ENCODE peak calls at places on chromosome 21, in nine cellular contexts. J is BE2C, D is dorsolateral prefrontal cortex, K is A549, F is psoas muscle, P is left ventricle myocardium inferior, N is HFF-Myc, Q is heart right ventricle, W is astrocyte of the spinal cord. A is an unnamed sample.

GRCh38 chr21:38440746-38441145 is 57.5 kb downstream of the ERG start:
- DNase-seq in J (no peak), D (no peak), K (peak), F (no peak), P (no peak), N (no peak), Q (no peak), W (peak), A (peak)

GRCh38 chr21:44086636-44087425 is 20.4 kb upstream of the PWP2 start:
- DNase-seq in J (no peak), D (no peak), K (no peak), F (no peak), P (no peak), N (no peak), Q (no peak), W (no peak), A (no peak)

GRCh38 chr21:43292866-43293142 is 124.0 kb downstream of the CRYAA start:
- DNase-seq in J (no peak), D (no peak), K (no peak), F (no peak), P (no peak), N (no peak), Q (no peak), W (no peak), A (no peak)

GRCh38 chr21:27502801-27503200 is 535.9 kb upstream of the ADAMTS5 start:
- DNase-seq in J (no peak), D (no peak), K (no peak), F (no peak), P (no peak), N (no peak), Q (no peak), W (no peak), A (no peak)

GRCh38 chr21:14736162-14736561 is 190.0 kb upstream of the SAMSN1 start:
- DNase-seq in J (no peak), D (no peak), K (no peak), F (no peak), P (no peak), N (no peak), Q (no peak), W (no peak), A (no peak)

GRCh38 chr21:28548291-28548690 is 444.4 kb downstream of the LTN1 start:
- DNase-seq in J (no peak), D (no peak), K (no peak), F (no peak), P (no peak), N (no peak), Q (no peak), W (peak), A (peak)

GRCh38 chr21:35163381-35163780 is 114.3 kb upstream of the RUNX1 start:
- DNase-seq in J (no peak), D (no peak), K (no peak), F (no peak), P (no peak), N (no peak), Q (no peak), W (peak), A (no peak)

GRCh38 chr21:28828981-28829380 is 163.7 kb downstream of the LTN1 start:
- DNase-seq in J (no peak), D (no peak), K (no peak), F (no peak), P (no peak), N (no peak), Q (no peak), W (no peak), A (no peak)

GRCh38 chr21:37546949-37547614 is 180.5 kb downstream of the DYRK1A start:
- DNase-seq in J (no peak), D (no peak), K (no peak), F (no peak), P (no peak), N (no peak), Q (no peak), W (no peak), A (peak)

GRCh38 chr21:43284238-43284637 is 115.4 kb downstream of the CRYAA start:
- DNase-seq in J (no peak), D (no peak), K (no peak), F (no peak), P (no peak), N (no peak), Q (no peak), W (no peak), A (no peak)

GRCh38 chr21:28550057-28550825 is 442.4 kb downstream of the LTN1 start:
- DNase-seq in J (no peak), D (no peak), K (no peak), F (no peak), P (no peak), N (no peak), Q (no peak), W (no peak), A (no peak)

GRCh38 chr21:16422702-16423101 is 692.9 kb downstream of the USP25 start:
- DNase-seq in J (no peak), D (no peak), K (no peak), F (no peak), P (no peak), N (no peak), Q (no peak), W (peak), A (no peak)

GRCh38 chr21:46188226-46189212 is 4.3 kb upstream of the SPATC1L start:
- DNase-seq in J (peak), D (peak), K (peak), F (peak), P (peak), N (no peak), Q (peak), W (peak), A (no peak)

GRCh38 chr21:46594276-46594675 is 10.6 kb downstream of the S100B start:
- DNase-seq in J (no peak), D (no peak), K (no peak), F (no peak), P (no peak), N (no peak), Q (no peak), W (no peak), A (no peak)

GRCh38 chr21:45873418-45873817 is 108.2 kb upstream of the COL6A1 start:
- DNase-seq in J (no peak), D (no peak), K (no peak), F (no peak), P (no peak), N (no peak), Q (no peak), W (no peak), A (no peak)

GRCh38 chr21:38389891-38390290 is 108.4 kb downstream of the ERG start:
- DNase-seq in J (no peak), D (no peak), K (no peak), F (no peak), P (no peak), N (no peak), Q (no peak), W (no peak), A (no peak)

GRCh38 chr21:36821032-36821299 is 122.1 kb downstream of the SIM2 start:
- DNase-seq in J (no peak), D (no peak), K (no peak), F (no peak), P (no peak), N (no peak), Q (no peak), W (no peak), A (no peak)

GRCh38 chr21:36647279-36648093 is 51.4 kb upstream of the SIM2 start:
- DNase-seq in J (no peak), D (no peak), K (peak), F (no peak), P (no peak), N (no peak), Q (peak), W (peak), A (no peak)

GRCh38 chr21:36700295-36700960 is 1.5 kb downstream of the SIM2 start:
- DNase-seq in J (no peak), D (no peak), K (no peak), F (no peak), P (no peak), N (no peak), Q (no peak), W (no peak), A (no peak)

GRCh38 chr21:44532712-44533111 is 7.3 kb downstream of the KRTAP10-1 start:
- DNase-seq in J (peak), D (no peak), K (no peak), F (no peak), P (no peak), N (no peak), Q (no peak), W (no peak), A (no peak)

GRCh38 chr21:15472641-15473040 is 257.1 kb upstream of the USP25 start:
- DNase-seq in J (no peak), D (no peak), K (no peak), F (no peak), P (no peak), N (no peak), Q (no peak), W (no peak), A (no peak)

GRCh38 chr21:41865002-41865777 is 14.0 kb downstream of the PRDM15 start:
- DNase-seq in J (no peak), D (no peak), K (no peak), F (no peak), P (no peak), N (no peak), Q (no peak), W (no peak), A (no peak)
- H3K4me3 ChIP-seq in J (no peak), D (no peak), K (no peak), F (no peak), P (no peak), N (no peak), Q (no peak), W (no peak), A (no peak)

GRCh38 chr21:33384851-33385331 is 18.3 kb upstream of the IFNGR2 start:
- DNase-seq in J (no peak), D (no peak), K (no peak), F (no peak), P (no peak), N (no peak), Q (no peak), W (no peak), A (no peak)

GRCh38 chr21:33390479-33390878 is 12.7 kb upstream of the IFNGR2 start:
- DNase-seq in J (no peak), D (no peak), K (no peak), F (no peak), P (no peak), N (no peak), Q (no peak), W (no peak), A (no peak)

GRCh38 chr21:33388188-33388587 is 15.0 kb upstream of the IFNGR2 start:
- DNase-seq in J (no peak), D (no peak), K (no peak), F (no peak), P (no peak), N (no peak), Q (no peak), W (no peak), A (no peak)

GRCh38 chr21:33383056-33383888 is 19.9 kb upstream of the IFNGR2 start:
- DNase-seq in J (peak), D (no peak), K (no peak), F (peak), P (peak), N (peak), Q (peak), W (peak), A (no peak)

GRCh38 chr21:33386222-33386784 is 16.9 kb upstream of the IFNGR2 start:
- DNase-seq in J (no peak), D (no peak), K (no peak), F (no peak), P (no peak), N (no peak), Q (no peak), W (no peak), A (no peak)
- TF ChIP-seq CTCF in J (peak), D (no peak), K (no peak), F (no peak), P (no peak), N (peak), Q (no peak), W (peak), A (peak)

GRCh38 chr21:9730866-9731265 is 790.5 kb upstream of the TPTE start:
- DNase-seq in J (no peak), D (no peak), K (no peak), F (no peak), P (no peak), N (no peak), Q (no peak), W (no peak), A (no peak)
- H3K4me3 ChIP-seq in J (no peak), D (no peak), K (no peak), F (no peak), P (no peak), N (no peak), Q (no peak), W (no peak), A (no peak)

GRCh38 chr21:33817663-33818433 is 97.8 kb downstream of the ATP5PO start:
- DNase-seq in J (peak), D (no peak), K (no peak), F (no peak), P (no peak), N (no peak), Q (no peak), W (peak), A (no peak)

GRCh38 chr21:33824156-33824941 is 91.3 kb downstream of the ATP5PO start:
- DNase-seq in J (no peak), D (no peak), K (no peak), F (no peak), P (no peak), N (no peak), Q (no peak), W (peak), A (no peak)

GRCh38 chr21:33825419-33825818 is 90.2 kb downstream of the ATP5PO start:
- DNase-seq in J (no peak), D (no peak), K (no peak), F (no peak), P (no peak), N (no peak), Q (no peak), W (no peak), A (no peak)

GRCh38 chr21:33820371-33820770 is 95.2 kb downstream of the ATP5PO start:
- DNase-seq in J (no peak), D (no peak), K (no peak), F (no peak), P (no peak), N (no peak), Q (no peak), W (no peak), A (no peak)

GRCh38 chr21:33821580-33822322 is 93.9 kb downstream of the ATP5PO start:
- DNase-seq in J (no peak), D (no peak), K (no peak), F (no peak), P (no peak), N (no peak), Q (no peak), W (no peak), A (no peak)
- TF ChIP-seq CTCF in J (no peak), D (no peak), K (no peak), F (no peak), P (no peak), N (no peak), Q (no peak), W (no peak), A (no peak)

GRCh38 chr21:34075760-34076159 is 2.4 kb downstream of the MRPS6 start:
- DNase-seq in J (no peak), D (no peak), K (no peak), F (no peak), P (no peak), N (no peak), Q (no peak), W (no peak), A (no peak)
- H3K4me3 ChIP-seq in J (no peak), D (peak), K (no peak), F (peak), P (peak), N (peak), Q (peak), W (no peak), A (no peak)